ENCODE peak calls at places on chromosomes 16 and 17, in nine cellular contexts. S is PC-3; C is mucosa of descending colon; T is pancreas; N is HepG2; O is CD8-positive, alpha-beta T cell; I is upper lobe of left lung; X is psoas muscle; W is IMR-90. M is an unnamed sample.
A peak's percentile ranks its signal among the peaks of the same experiment; 100 is the strongest.

GRCh38 chr17:68641276-68642117 is 40.3 kb upstream of the FAM20A start:
- ATAC-seq in T (no peak), N (no peak), X (no peak), I (no peak), W (no peak), S (no peak), O (no peak), C (no peak), M (no peak)

GRCh38 chr17:50685334-50685665 is 22.4 kb downstream of the ANKRD40 start:
- ATAC-seq in T (no peak), W (no peak), I (no peak), N (no peak), S (no peak), X (no peak), C (no peak), O (no peak), M (no peak)

GRCh38 chr17:31061678-31062077 is 33.1 kb upstream of the NF1 start:
- ATAC-seq in S (no peak), X (no peak), I (no peak), O (no peak), N (peak; percentile 57), T (no peak), C (peak; percentile 42), W (no peak), M (no peak)

GRCh38 chr17:75588546-75589016 is 981 bp downstream of the MYO15B start:
- ATAC-seq in I (no peak), C (peak; percentile 52), W (no peak), S (peak; percentile 4), T (peak; percentile 69), X (peak; percentile 18), O (peak; percentile 17), N (no peak), M (peak; percentile 30)

GRCh38 chr17:77528516-77529327 is 388.0 kb downstream of the SEC14L1 start:
- ATAC-seq in S (no peak), X (no peak), N (peak; percentile 83), O (peak; percentile 36), C (no peak), W (peak; percentile 75), T (no peak), I (no peak), M (no peak)

GRCh38 chr16:86431540-86431939 is 78.8 kb upstream of the FOXF1 start:
- ATAC-seq in W (no peak), C (peak; percentile 7), O (no peak), N (peak; percentile 43), I (no peak), S (no peak), T (no peak), X (no peak), M (no peak)

GRCh38 chr17:12415031-12415430 is 250.7 kb upstream of the MYOCD start:
- ATAC-seq in N (no peak), W (peak; percentile 95), C (peak; percentile 27), I (no peak), X (no peak), T (no peak), S (no peak), O (no peak), M (peak; percentile 60)

GRCh38 chr17:77180503-77181330 is 39.9 kb downstream of the SEC14L1 start:
- ATAC-seq in S (no peak), X (peak; percentile 71), T (no peak), I (no peak), O (no peak), C (no peak), W (no peak), N (peak; percentile 99), M (no peak)

GRCh38 chr17:70373369-70373768 is 204.0 kb downstream of the KCNJ2 start:
- ATAC-seq in S (no peak), C (no peak), T (no peak), X (no peak), O (no peak), I (no peak), W (no peak), N (no peak), M (no peak)

GRCh38 chr17:72640415-72641165 is 451.9 kb downstream of the SLC39A11 start:
- ATAC-seq in X (no peak), C (peak; percentile 97), W (no peak), I (peak; percentile 61), S (peak; percentile 88), T (peak; percentile 96), O (no peak), N (no peak), M (no peak)

GRCh38 chr17:66276328-66276937 is 26.0 kb upstream of the PRKCA start:
- ATAC-seq in O (no peak), T (peak; percentile 21), X (no peak), C (no peak), S (peak; percentile 3), I (no peak), N (peak; percentile 69), W (peak; percentile 52), M (no peak)

GRCh38 chr16:68368602-68368944 is 57.8 kb downstream of the PRMT7 start:
- ATAC-seq in T (no peak), I (no peak), N (no peak), S (no peak), O (peak; percentile 36), C (no peak), W (no peak), X (no peak), M (no peak)

GRCh38 chr16:89658221-89658879 is 714 bp downstream of the SPATA33 start:
- ATAC-seq in O (no peak), T (peak; percentile 23), S (peak; percentile 36), C (peak; percentile 34), W (peak; percentile 36), N (peak; percentile 53), X (no peak), I (peak; percentile 20), M (no peak)

GRCh38 chr16:12303649-12304048 is 327.1 kb downstream of the SNX29 start:
- ATAC-seq in X (no peak), S (no peak), T (no peak), O (no peak), W (no peak), C (no peak), N (no peak), I (no peak), M (peak; percentile 71)

GRCh38 chr16:11687606-11688519 is 19.6 kb downstream of the SNN start:
- ATAC-seq in S (no peak), X (peak; percentile 42), W (no peak), N (no peak), T (no peak), C (no peak), O (no peak), I (no peak), M (no peak)

GRCh38 chr16:89383095-89384003 is 107.0 kb downstream of the ANKRD11 start:
- ATAC-seq in I (peak; percentile 73), X (peak; percentile 62), S (peak; percentile 94), C (peak; percentile 95), N (peak; percentile 81), T (peak; percentile 96), O (peak; percentile 23), W (peak; percentile 80), M (peak; percentile 46)

GRCh38 chr17:80819422-80820164 is 172.0 kb upstream of the CHMP6 start:
- ATAC-seq in X (no peak), S (no peak), W (no peak), O (no peak), T (no peak), C (no peak), N (peak; percentile 31), I (no peak), M (no peak)

GRCh38 chr17:8462564-8462963 is 26.9 kb downstream of the NDEL1 start:
- ATAC-seq in X (no peak), N (no peak), C (no peak), W (no peak), S (no peak), O (no peak), I (no peak), T (no peak), M (no peak)

DNA sequence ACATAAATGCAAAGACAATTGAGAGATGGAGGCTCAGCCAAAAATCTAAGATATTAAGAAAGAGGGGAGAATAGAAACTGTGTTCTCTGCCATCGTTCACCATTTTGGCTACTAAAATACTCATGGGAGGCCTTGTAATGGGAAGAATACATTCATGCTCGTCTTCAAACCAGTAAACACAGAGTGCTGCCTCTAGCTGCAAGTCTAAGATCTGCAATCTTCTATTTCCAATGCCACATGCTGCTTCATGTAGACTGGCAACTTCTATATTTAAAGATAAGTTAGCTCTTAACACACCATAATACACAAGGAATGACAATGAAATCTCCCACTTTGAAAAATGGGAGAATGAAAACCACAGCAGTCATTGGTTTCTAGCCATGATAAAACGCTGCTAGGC is 387.3 kb downstream of the HS3ST3B1 start:
- ATAC-seq in W (no peak), N (no peak), O (no peak), S (no peak), C (no peak), X (no peak), I (no peak), T (no peak), M (no peak)
- TF ChIP-seq CTCF in W (no peak), N (peak; percentile 6), O (no peak), S (peak; percentile 49), C (no peak), X (no peak), I (no peak), T (no peak), M (no peak)

GRCh38 chr17:18139949-18140348 is 31.4 kb downstream of the MYO15A start:
- ATAC-seq in X (no peak), C (no peak), O (no peak), T (no peak), I (no peak), S (peak; percentile 64), N (peak; percentile 51), W (peak; percentile 68), M (no peak)

GRCh38 chr17:18142417-18142816 is 33.9 kb downstream of the MYO15A start:
- ATAC-seq in C (no peak), S (no peak), N (no peak), X (no peak), O (no peak), I (no peak), T (no peak), W (no peak), M (no peak)

GRCh38 chr17:18140648-18141047 is 32.1 kb downstream of the MYO15A start:
- ATAC-seq in S (no peak), W (no peak), N (no peak), C (no peak), I (no peak), T (peak; percentile 5), O (no peak), X (no peak), M (no peak)

GRCh38 chr17:18139498-18139897 is 30.9 kb downstream of the MYO15A start:
- ATAC-seq in X (no peak), I (no peak), T (no peak), W (no peak), N (peak; percentile 4), C (no peak), O (no peak), S (no peak), M (no peak)

GRCh38 chr17:18141210-18141803 is 32.8 kb downstream of the MYO15A start:
- ATAC-seq in T (peak; percentile 79), X (peak; percentile 50), S (peak; percentile 54), N (no peak), O (peak; percentile 89), W (peak; percentile 78), I (no peak), C (peak; percentile 56), M (peak; percentile 34)
- TF ChIP-seq CTCF in T (peak; percentile 28), X (peak; percentile 62), S (peak; percentile 79), N (peak; percentile 68), O (peak; percentile 73), W (peak; percentile 66), I (peak; percentile 54), C (peak; percentile 26), M (peak; percentile 62)

GRCh38 chr16:8611886-8612595 is 9.5 kb upstream of the METTL22 start:
- ATAC-seq in N (no peak), S (no peak), C (no peak), X (no peak), W (peak; percentile 65), T (no peak), I (no peak), O (no peak), M (no peak)
- TF ChIP-seq CTCF in N (no peak), S (no peak), C (no peak), X (no peak), W (no peak), T (no peak), I (no peak), O (no peak), M (no peak)

GRCh38 chr16:249431-249830 is 14.8 kb downstream of the FAM234A start:
- ATAC-seq in X (no peak), N (no peak), O (no peak), C (no peak), S (no peak), I (no peak), W (no peak), T (no peak), M (no peak)
- TF ChIP-seq CTCF in X (no peak), N (no peak), O (no peak), C (no peak), S (no peak), I (no peak), W (no peak), T (no peak), M (no peak)